ENCODE peak calls at places on chromosomes 3 and 15, in eight cellular contexts. One of them, this sample, is unnamed. For H3K27me3 and H3K36me3, the result is how much of the 10 kb centered on the place peaks cover.

GRCh38 chr3:143476965-143477640 is 357.5 kb downstream of the CHST2 start:
- DNase-seq in tibial artery: no peak
- DNase-seq in GM23248: peak
- DNase-seq in colonic mucosa: no peak
- DNase-seq in naive thymus-derived CD4-positive, alpha-beta T cell: no peak
- DNase-seq in aorta: no peak
- DNase-seq in adipocyte: no peak
- DNase-seq in GM23338: peak
- DNase-seq in this sample: no peak

GRCh38 chr15:91942676-91943417 is 89.3 kb downstream of the SLCO3A1 start:
- DNase-seq in naive thymus-derived CD4-positive, alpha-beta T cell: peak
- DNase-seq in GM23338: no peak
- DNase-seq in tibial artery: peak
- DNase-seq in adipocyte: peak
- DNase-seq in aorta: peak
- DNase-seq in colonic mucosa: peak
- DNase-seq in GM23248: peak
- DNase-seq in this sample: peak

GRCh38 chr15:34588046-34588674 is 4.7 kb upstream of the GOLGA8B start:
- DNase-seq in GM23338: peak
- DNase-seq in naive thymus-derived CD4-positive, alpha-beta T cell: peak
- DNase-seq in GM23248: peak
- DNase-seq in aorta: peak
- DNase-seq in tibial artery: no peak
- DNase-seq in adipocyte: peak
- DNase-seq in colonic mucosa: peak
- DNase-seq in this sample: peak

GRCh38 chr15:44798815-44799214 is 62.5 kb downstream of the TRIM69 start:
- DNase-seq in aorta: no peak
- DNase-seq in adipocyte: no peak
- DNase-seq in GM23248: peak
- DNase-seq in GM23338: peak
- DNase-seq in naive thymus-derived CD4-positive, alpha-beta T cell: no peak
- DNase-seq in tibial artery: no peak
- DNase-seq in colonic mucosa: no peak
- DNase-seq in this sample: no peak

GRCh38 chr3:189099031-189099471 is 72.7 kb upstream of the TPRG1 start:
- DNase-seq in tibial artery: peak
- DNase-seq in colonic mucosa: peak
- DNase-seq in naive thymus-derived CD4-positive, alpha-beta T cell: no peak
- DNase-seq in adipocyte: no peak
- DNase-seq in GM23248: peak
- DNase-seq in aorta: peak
- DNase-seq in GM23338: no peak
- DNase-seq in this sample: no peak

GRCh38 chr15:68207176-68207935 is 2.2 kb upstream of the CALML4 start:
- DNase-seq in tibial artery: peak
- DNase-seq in adipocyte: no peak
- DNase-seq in colonic mucosa: no peak
- DNase-seq in aorta: peak
- DNase-seq in GM23248: no peak
- DNase-seq in naive thymus-derived CD4-positive, alpha-beta T cell: no peak
- DNase-seq in GM23338: peak
- DNase-seq in this sample: no peak

GRCh38 chr15:24269166-24269571 is 406.4 kb upstream of the NPAP1 start:
- DNase-seq in GM23338: no peak
- DNase-seq in colonic mucosa: no peak
- DNase-seq in adipocyte: no peak
- DNase-seq in GM23248: no peak
- DNase-seq in naive thymus-derived CD4-positive, alpha-beta T cell: no peak
- DNase-seq in aorta: no peak
- DNase-seq in tibial artery: no peak
- DNase-seq in this sample: no peak

GRCh38 chr3:110754207-110754916 is 317.3 kb upstream of the NECTIN3 start:
- DNase-seq in naive thymus-derived CD4-positive, alpha-beta T cell: no peak
- DNase-seq in aorta: no peak
- DNase-seq in colonic mucosa: no peak
- DNase-seq in GM23338: no peak
- DNase-seq in GM23248: no peak
- DNase-seq in adipocyte: no peak
- DNase-seq in tibial artery: no peak
- DNase-seq in this sample: no peak

GRCh38 chr15:96328101-96328958 is 2.2 kb upstream of the NR2F2 start:
- DNase-seq in GM23248: peak
- DNase-seq in GM23338: no peak
- DNase-seq in tibial artery: no peak
- DNase-seq in colonic mucosa: no peak
- DNase-seq in naive thymus-derived CD4-positive, alpha-beta T cell: no peak
- DNase-seq in aorta: no peak
- DNase-seq in adipocyte: peak
- DNase-seq in this sample: no peak

GRCh38 chr15:41483115-41483514 is 10.6 kb upstream of the ITPKA start:
- DNase-seq in adipocyte: no peak
- DNase-seq in tibial artery: no peak
- DNase-seq in GM23338: no peak
- DNase-seq in naive thymus-derived CD4-positive, alpha-beta T cell: peak
- DNase-seq in GM23248: no peak
- DNase-seq in colonic mucosa: no peak
- DNase-seq in aorta: no peak
- DNase-seq in this sample: no peak

GRCh38 chr3:33006081-33006480 is 54.6 kb downstream of the CCR4 start:
- DNase-seq in colonic mucosa: no peak
- DNase-seq in adipocyte: no peak
- DNase-seq in naive thymus-derived CD4-positive, alpha-beta T cell: no peak
- DNase-seq in GM23338: peak
- DNase-seq in aorta: no peak
- DNase-seq in GM23248: no peak
- DNase-seq in tibial artery: no peak
- DNase-seq in this sample: no peak

GRCh38 chr3:43366880-43367279 is 80.5 kb downstream of the SNRK start:
- DNase-seq in GM23248: no peak
- DNase-seq in tibial artery: no peak
- DNase-seq in adipocyte: no peak
- DNase-seq in GM23338: no peak
- DNase-seq in naive thymus-derived CD4-positive, alpha-beta T cell: no peak
- DNase-seq in colonic mucosa: no peak
- DNase-seq in aorta: peak
- DNase-seq in this sample: no peak

GRCh38 chr15:76165951-76166350 is 106.2 kb downstream of the TMEM266 start:
- DNase-seq in tibial artery: no peak
- DNase-seq in GM23248: no peak
- DNase-seq in colonic mucosa: no peak
- DNase-seq in aorta: no peak
- DNase-seq in GM23338: no peak
- DNase-seq in adipocyte: no peak
- DNase-seq in naive thymus-derived CD4-positive, alpha-beta T cell: no peak
- DNase-seq in this sample: no peak

GRCh38 chr3:141280086-141280485 is 48.5 kb downstream of the PXYLP1 start:
- DNase-seq in naive thymus-derived CD4-positive, alpha-beta T cell: no peak
- DNase-seq in tibial artery: peak
- DNase-seq in colonic mucosa: no peak
- DNase-seq in GM23338: no peak
- DNase-seq in aorta: peak
- DNase-seq in GM23248: peak
- DNase-seq in adipocyte: peak
- DNase-seq in this sample: peak

GRCh38 chr15:95718441-95718840 is 612.1 kb upstream of the NR2F2 start:
- DNase-seq in colonic mucosa: peak
- DNase-seq in tibial artery: peak
- DNase-seq in GM23338: no peak
- DNase-seq in adipocyte: no peak
- DNase-seq in naive thymus-derived CD4-positive, alpha-beta T cell: no peak
- DNase-seq in aorta: peak
- DNase-seq in GM23248: no peak
- DNase-seq in this sample: peak

GRCh38 chr3:54909236-54909635 is 18.6 kb downstream of the LRTM1 start:
- DNase-seq in GM23248: no peak
- DNase-seq in naive thymus-derived CD4-positive, alpha-beta T cell: no peak
- DNase-seq in aorta: no peak
- DNase-seq in adipocyte: no peak
- DNase-seq in colonic mucosa: no peak
- DNase-seq in tibial artery: no peak
- DNase-seq in GM23338: no peak
- DNase-seq in this sample: no peak

GRCh38 chr15:67753901-67754300 is 71.4 kb upstream of the SKOR1 start:
- DNase-seq in colonic mucosa: no peak
- DNase-seq in tibial artery: no peak
- DNase-seq in GM23338: no peak
- DNase-seq in naive thymus-derived CD4-positive, alpha-beta T cell: no peak
- DNase-seq in GM23248: no peak
- DNase-seq in adipocyte: no peak
- DNase-seq in aorta: no peak
- DNase-seq in this sample: no peak

GRCh38 chr3:100268156-100268555 is 7.4 kb downstream of the TBC1D23 start:
- DNase-seq in GM23338: no peak
- DNase-seq in aorta: no peak
- DNase-seq in naive thymus-derived CD4-positive, alpha-beta T cell: no peak
- DNase-seq in tibial artery: no peak
- DNase-seq in adipocyte: peak
- DNase-seq in GM23248: peak
- DNase-seq in colonic mucosa: no peak
- DNase-seq in this sample: no peak
- H3K4me3 ChIP-seq in GM23338: no peak
- H3K4me3 ChIP-seq in aorta: no peak
- H3K4me3 ChIP-seq in naive thymus-derived CD4-positive, alpha-beta T cell: no peak
- H3K4me3 ChIP-seq in tibial artery: no peak
- H3K4me3 ChIP-seq in adipocyte: peak
- H3K4me3 ChIP-seq in GM23248: peak
- H3K4me3 ChIP-seq in colonic mucosa: no peak
- H3K4me3 ChIP-seq in this sample: no peak

GRCh38 chr15:38620108-38620507 is 55.5 kb upstream of the RASGRP1 start:
- DNase-seq in GM23248: no peak
- DNase-seq in GM23338: no peak
- DNase-seq in colonic mucosa: no peak
- DNase-seq in aorta: no peak
- DNase-seq in adipocyte: no peak
- DNase-seq in naive thymus-derived CD4-positive, alpha-beta T cell: no peak
- DNase-seq in tibial artery: no peak
- DNase-seq in this sample: no peak

GRCh38 chr15:38620851-38621594 is 56.4 kb upstream of the RASGRP1 start:
- DNase-seq in colonic mucosa: no peak
- DNase-seq in aorta: no peak
- DNase-seq in tibial artery: no peak
- DNase-seq in adipocyte: no peak
- DNase-seq in GM23248: no peak
- DNase-seq in GM23338: no peak
- DNase-seq in naive thymus-derived CD4-positive, alpha-beta T cell: no peak
- DNase-seq in this sample: no peak

GRCh38 chr15:38618242-38618925 is 53.8 kb upstream of the RASGRP1 start:
- DNase-seq in aorta: no peak
- DNase-seq in GM23338: no peak
- DNase-seq in GM23248: no peak
- DNase-seq in naive thymus-derived CD4-positive, alpha-beta T cell: no peak
- DNase-seq in colonic mucosa: no peak
- DNase-seq in tibial artery: no peak
- DNase-seq in adipocyte: no peak
- DNase-seq in this sample: no peak

GRCh38 chr15:38614621-38615020 is 50.0 kb upstream of the RASGRP1 start:
- DNase-seq in aorta: no peak
- DNase-seq in GM23248: no peak
- DNase-seq in GM23338: no peak
- DNase-seq in naive thymus-derived CD4-positive, alpha-beta T cell: no peak
- DNase-seq in tibial artery: no peak
- DNase-seq in adipocyte: no peak
- DNase-seq in colonic mucosa: no peak
- DNase-seq in this sample: no peak

DNA sequence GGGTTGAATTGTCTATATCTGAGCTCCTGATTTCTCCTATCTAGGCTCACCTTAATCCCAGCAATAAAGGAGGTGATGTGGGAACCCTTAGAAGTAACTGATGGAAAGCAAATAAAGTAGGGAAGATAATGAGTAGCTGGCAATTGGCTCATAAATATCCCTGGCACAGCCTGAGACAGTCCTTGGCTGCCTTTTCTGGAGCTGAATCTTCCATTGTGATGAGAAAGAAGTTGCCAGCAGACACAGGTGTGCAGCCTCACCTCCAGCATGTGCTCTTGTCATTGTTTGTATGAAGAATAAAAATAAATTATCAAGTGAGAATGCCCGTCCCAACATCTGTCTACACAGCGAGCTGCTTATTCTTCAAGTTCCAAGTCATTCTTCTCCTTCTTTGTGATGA is 53.2 kb upstream of the RASGRP1 start:
- DNase-seq in aorta: no peak
- DNase-seq in naive thymus-derived CD4-positive, alpha-beta T cell: no peak
- DNase-seq in GM23338: no peak
- DNase-seq in adipocyte: no peak
- DNase-seq in colonic mucosa: no peak
- DNase-seq in GM23248: no peak
- DNase-seq in tibial artery: no peak
- DNase-seq in this sample: no peak
- H3K27me3 ChIP-seq in aorta: under half
- H3K27me3 ChIP-seq in naive thymus-derived CD4-positive, alpha-beta T cell: under half
- H3K27me3 ChIP-seq in GM23338: under half
- H3K27me3 ChIP-seq in adipocyte: half or more
- H3K27me3 ChIP-seq in colonic mucosa: under half
- H3K27me3 ChIP-seq in GM23248: half or more
- H3K27me3 ChIP-seq in tibial artery: under half
- H3K27me3 ChIP-seq in this sample: under half

DNA sequence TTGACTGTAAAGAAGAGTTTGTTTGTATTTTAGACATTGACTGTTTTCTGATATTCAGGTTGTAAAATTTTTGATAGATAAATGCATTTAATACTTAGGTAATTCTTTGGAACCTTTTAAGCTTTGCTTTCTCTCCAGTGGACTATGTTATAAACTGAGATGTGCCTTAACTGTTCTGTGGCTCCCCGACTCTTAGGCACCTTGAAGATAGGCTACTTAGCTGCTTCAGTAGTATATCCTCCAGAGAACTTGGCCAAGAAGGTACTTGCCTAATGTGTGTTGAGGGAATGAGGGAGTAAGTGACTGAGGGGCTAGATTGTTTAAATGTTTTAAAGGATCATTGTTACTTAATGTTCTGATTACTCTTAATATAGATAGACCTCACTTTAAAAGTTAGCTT is 141.3 kb upstream of the LRRFIP2 start:
- DNase-seq in GM23338: no peak
- DNase-seq in aorta: no peak
- DNase-seq in tibial artery: no peak
- DNase-seq in GM23248: no peak
- DNase-seq in naive thymus-derived CD4-positive, alpha-beta T cell: no peak
- DNase-seq in colonic mucosa: no peak
- DNase-seq in adipocyte: no peak
- DNase-seq in this sample: no peak
- H3K36me3 ChIP-seq in GM23338: under half
- H3K36me3 ChIP-seq in aorta: under half
- H3K36me3 ChIP-seq in tibial artery: under half
- H3K36me3 ChIP-seq in GM23248: under half
- H3K36me3 ChIP-seq in naive thymus-derived CD4-positive, alpha-beta T cell: under half
- H3K36me3 ChIP-seq in colonic mucosa: under half
- H3K36me3 ChIP-seq in adipocyte: half or more
- H3K36me3 ChIP-seq in this sample: under half

DNA sequence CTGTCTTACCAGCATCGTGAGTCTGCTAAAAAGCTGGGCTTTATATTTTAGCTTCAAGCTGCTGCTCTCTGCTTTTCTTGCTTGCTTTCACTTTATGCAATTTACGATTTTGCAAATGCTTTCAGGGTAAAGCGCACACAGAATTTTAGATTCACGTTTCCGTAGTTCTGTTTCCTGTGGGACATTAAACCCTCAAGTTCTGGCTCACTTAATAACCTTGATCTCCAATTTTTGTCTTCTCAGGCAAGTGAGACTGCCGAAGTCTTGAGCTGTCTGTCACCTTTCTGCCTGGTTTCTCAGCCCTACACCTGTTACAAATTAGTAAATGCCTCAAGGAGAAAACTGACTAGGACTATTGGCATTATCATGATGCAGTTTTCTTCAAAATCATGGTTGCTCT is 170.5 kb upstream of the TGFBR2 start:
- DNase-seq in adipocyte: no peak
- DNase-seq in tibial artery: no peak
- DNase-seq in GM23248: peak
- DNase-seq in GM23338: no peak
- DNase-seq in aorta: no peak
- DNase-seq in colonic mucosa: no peak
- DNase-seq in naive thymus-derived CD4-positive, alpha-beta T cell: no peak
- DNase-seq in this sample: no peak
- H3K4me3 ChIP-seq in adipocyte: peak
- H3K4me3 ChIP-seq in tibial artery: no peak
- H3K4me3 ChIP-seq in GM23248: peak
- H3K4me3 ChIP-seq in GM23338: no peak
- H3K4me3 ChIP-seq in aorta: no peak
- H3K4me3 ChIP-seq in colonic mucosa: no peak
- H3K4me3 ChIP-seq in naive thymus-derived CD4-positive, alpha-beta T cell: peak
- H3K4me3 ChIP-seq in this sample: no peak